ENCODE peak calls at places on chromosome 9, in four cellular contexts. L is A549, E is bronchial epithelial cell, F is cardiac fibroblast. D is an unnamed sample.

GRCh38 chr9:68577778-68578591 is 37.3 kb upstream of the TMEM252 start:
- DNase-seq in L (no peak), E (no peak), F (no peak), D (no peak)

GRCh38 chr9:114034663-114035062 is 43.4 kb downstream of the AMBP start:
- DNase-seq in L (no peak), E (no peak), F (no peak), D (no peak)

GRCh38 chr9:75181748-75182147 is 93.4 kb downstream of the OSTF1 start:
- DNase-seq in L (peak; percentile 33), E (peak; percentile 99), F (peak; percentile 78), D (no peak)

GRCh38 chr9:75699017-75699416 is 191.5 kb upstream of the PCSK5 start:
- DNase-seq in L (no peak), E (no peak), F (no peak), D (no peak)

GRCh38 chr9:132341177-132341840 is 13.5 kb downstream of the SETX start:
- DNase-seq in L (no peak), E (peak; percentile 82), F (no peak), D (no peak)

GRCh38 chr9:91176426-91176825 is 185.3 kb downstream of the AUH start:
- DNase-seq in L (no peak), E (no peak), F (no peak), D (no peak)

GRCh38 chr9:137679695-137680305 is 61.0 kb downstream of the EHMT1 start:
- DNase-seq in L (no peak), E (no peak), F (no peak), D (no peak)

GRCh38 chr9:88174324-88174723 is 36.0 kb upstream of the SPATA31C2 start:
- DNase-seq in L (peak; percentile 44), E (no peak), F (no peak), D (no peak)

GRCh38 chr9:133074111-133074651 is 12.4 kb downstream of the CEL start:
- DNase-seq in L (no peak), E (no peak), F (peak; percentile 6), D (no peak)

GRCh38 chr9:114898741-114899140 is 31.6 kb downstream of the TNFSF8 start:
- DNase-seq in L (no peak), E (no peak), F (no peak), D (no peak)

GRCh38 chr9:121604242-121604641 is 47.2 kb upstream of the DAB2IP start:
- DNase-seq in L (no peak), E (no peak), F (no peak), D (no peak)

GRCh38 chr9:70921126-70921525 is 200.3 kb downstream of the TRPM3 start:
- DNase-seq in L (no peak), E (peak; percentile 60), F (peak; percentile 79), D (peak; percentile 62)

GRCh38 chr9:120191141-120191540 is 388.8 kb downstream of the CDK5RAP2 start:
- DNase-seq in L (no peak), E (no peak), F (no peak), D (no peak)

GRCh38 chr9:123322771-123323481 is 33.1 kb upstream of the CRB2 start:
- DNase-seq in L (no peak), E (no peak), F (no peak), D (no peak)

GRCh38 chr9:93258419-93258817 is 74.5 kb downstream of the WNK2 start:
- DNase-seq in L (no peak), E (no peak), F (no peak), D (no peak)

GRCh38 chr9:19431361-19432171 is 22.8 kb downstream of the ACER2 start:
- DNase-seq in L (no peak), E (no peak), F (peak; percentile 34), D (no peak)

GRCh38 chr9:108316066-108316465 is 539.7 kb downstream of the ACTL7B start:
- DNase-seq in L (no peak), E (no peak), F (no peak), D (no peak)

GRCh38 chr9:30796806-30797205 is 1587.6 kb upstream of the ACO1 start:
- DNase-seq in L (no peak), E (peak; percentile 37), F (no peak), D (no peak)

GRCh38 chr9:128091144-128091543 is 23.1 kb downstream of the SLC25A25 start:
- DNase-seq in L (no peak), E (no peak), F (peak; percentile 79), D (peak; percentile 86)

GRCh38 chr9:6833518-6834192 is 75.9 kb downstream of the KDM4C start:
- DNase-seq in L (peak; percentile 20), E (peak; percentile 31), F (peak; percentile 90), D (no peak)

GRCh38 chr9:77838986-77839385 is 190.9 kb upstream of the GNA14 start:
- DNase-seq in L (no peak), E (no peak), F (no peak), D (no peak)

GRCh38 chr9:6923081-6923480 is 165.3 kb downstream of the KDM4C start:
- DNase-seq in L (no peak), E (no peak), F (peak; percentile 55), D (no peak)

GRCh38 chr9:90058364-90058763 is 453.6 kb downstream of the GADD45G start:
- DNase-seq in L (no peak), E (no peak), F (no peak), D (no peak)

GRCh38 chr9:113807173-113808061 is 68.7 kb upstream of the ZNF618 start:
- DNase-seq in L (peak; percentile 62), E (peak; percentile 59), F (peak; percentile 76), D (peak; percentile 33)

GRCh38 chr9:26292943-26293342 is 599.7 kb downstream of the CAAP1 start:
- DNase-seq in L (peak; percentile 45), E (no peak), F (peak; percentile 65), D (peak; percentile 38)

GRCh38 chr9:30673132-30673531 is 1711.3 kb upstream of the ACO1 start:
- DNase-seq in L (no peak), E (peak; percentile 68), F (no peak), D (no peak)

GRCh38 chr9:134068742-134069535 is 1.1 kb upstream of the BRD3 start:
- DNase-seq in L (no peak), E (no peak), F (no peak), D (no peak)

GRCh38 chr9:34866614-34867013 is 91.5 kb upstream of the PHF24 start:
- DNase-seq in L (no peak), E (no peak), F (no peak), D (no peak)

GRCh38 chr9:34863426-34863825 is 94.7 kb upstream of the PHF24 start:
- DNase-seq in L (no peak), E (peak; percentile 64), F (no peak), D (no peak)

DNA sequence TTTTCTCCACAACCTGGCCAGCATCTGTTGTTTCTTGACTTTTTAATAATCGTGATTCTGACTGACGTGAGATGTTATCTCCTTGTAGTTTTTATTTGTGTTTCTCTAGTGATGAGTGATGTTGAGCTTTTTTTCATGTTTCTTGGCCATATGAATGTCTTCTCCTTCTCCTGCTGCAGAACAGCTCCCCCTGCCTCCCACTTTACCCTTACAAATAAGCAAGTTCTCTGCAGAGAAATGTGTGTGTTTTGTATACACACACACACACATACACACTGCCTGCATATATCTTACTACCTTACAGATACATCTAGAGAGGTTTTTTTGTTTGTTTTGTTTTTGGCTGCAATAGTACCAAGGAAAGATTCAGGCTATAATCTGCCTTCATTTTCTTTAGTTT is 88.7 kb upstream of the PHF24 start:
- DNase-seq in L (peak; percentile 47), E (peak; percentile 63), F (peak; percentile 57), D (no peak)
- TF ChIP-seq CTCF in L (peak; percentile 20), E (peak; percentile 50), F (peak; percentile 49), D (peak; percentile 30)

GRCh38 chr9:36191696-36192095 is 975 bp downstream of the CLTA start:
- DNase-seq in L (no peak), E (no peak), F (no peak), D (no peak)

GRCh38 chr9:36188212-36188611 is 2.5 kb upstream of the CLTA start:
- DNase-seq in L (no peak), E (no peak), F (no peak), D (no peak)

GRCh38 chr9:36190388-36191289 is at the start of gene CLTA:
- DNase-seq in L (peak; percentile 99), E (peak; percentile 98), F (peak; percentile 99), D (peak; percentile 96)

GRCh38 chr9:36191290-36191645 is 547 bp downstream of the CLTA start:
- DNase-seq in L (peak; percentile 14), E (peak; percentile 30), F (peak; percentile 31), D (no peak)

DNA sequence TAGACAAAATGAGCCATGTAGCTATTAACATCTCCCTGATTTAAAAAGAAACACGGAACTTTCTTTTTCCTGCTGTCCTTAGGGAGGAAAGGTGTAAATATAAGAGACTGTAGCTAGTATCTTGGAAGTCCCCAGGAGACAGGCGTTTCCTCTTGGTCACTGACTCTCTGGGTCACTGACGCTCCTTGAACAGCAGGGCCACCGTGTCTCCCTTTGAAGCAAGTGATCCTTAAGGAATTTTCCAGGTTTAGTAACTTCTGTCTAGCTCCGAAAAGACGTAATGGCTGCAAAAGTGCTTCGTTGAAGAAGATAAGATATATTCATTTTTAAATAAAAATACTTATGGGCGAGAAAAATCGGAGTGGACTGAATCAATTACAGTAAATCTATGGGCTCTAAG is 743 bp upstream of the CLTA start:
- DNase-seq in L (peak; percentile 56), E (no peak), F (peak; percentile 32), D (no peak)
- H3K4me3 ChIP-seq in L (peak overlapping the region; percentile 87), E (peak overlapping the region; percentile 91), F (peak overlapping the region; percentile 73), D (peak overlapping the region; percentile 97)

GRCh38 chr9:109953813-109954489 is 174.0 kb downstream of the PALM2AKAP2 start:
- DNase-seq in L (peak; percentile 4), E (no peak), F (no peak), D (no peak)
- TF ChIP-seq CTCF in L (no peak), E (no peak), F (peak; percentile 38), D (no peak)

DNA sequence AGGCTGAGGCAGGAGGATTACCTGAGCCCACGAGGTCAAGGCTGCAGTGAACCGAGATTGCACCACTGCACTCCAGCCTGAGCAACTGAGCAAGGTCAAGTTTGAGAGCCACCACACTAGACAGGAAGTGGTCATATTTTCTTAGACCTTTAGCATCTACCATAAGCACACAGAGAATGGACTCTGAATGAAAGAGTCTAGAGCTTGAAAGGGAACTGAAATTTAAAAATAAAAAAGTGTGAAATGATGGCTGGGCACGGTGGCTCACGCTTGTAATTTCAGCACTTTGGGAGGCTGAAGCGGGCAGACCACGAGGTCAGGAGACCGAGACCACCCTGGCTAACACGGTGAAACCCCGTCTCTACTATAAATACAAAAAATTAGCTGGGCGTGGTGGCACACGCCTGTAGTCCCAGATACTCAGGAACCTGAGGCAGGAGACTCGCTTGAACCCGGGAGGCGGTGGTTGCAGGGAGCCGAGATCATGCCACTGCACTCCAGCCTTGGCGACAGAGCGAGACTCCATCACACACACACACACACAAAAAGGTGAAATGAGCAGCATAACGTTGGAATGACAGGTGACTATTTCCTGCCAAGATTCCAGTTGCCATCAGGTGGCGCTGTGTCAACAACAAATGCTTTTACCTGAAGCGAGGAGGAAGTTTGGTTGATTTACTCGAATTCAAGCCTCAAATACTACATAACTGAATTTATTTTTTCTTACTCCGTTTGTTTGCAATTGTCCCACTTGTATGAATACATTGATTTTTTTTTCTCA is 21.3 kb upstream of the AK3 start:
- DNase-seq in L (peak; percentile 83), E (peak; percentile 77), F (peak; percentile 85), D (peak; percentile 74)
- H3K4me3 ChIP-seq in L (no peak overlapping the region), E (no peak overlapping the region), F (no peak overlapping the region), D (no peak overlapping the region)

GRCh38 chr9:37301369-37302172 is 120.9 kb upstream of the GRHPR start:
- DNase-seq in L (no peak), E (no peak), F (no peak), D (no peak)
- TF ChIP-seq CTCF in L (no peak), E (no peak), F (no peak), D (no peak)

GRCh38 chr9:98856982-98857381 is 49.5 kb downstream of the GALNT12 start:
- DNase-seq in L (no peak), E (no peak), F (no peak), D (peak; percentile 45)
- H3K4me3 ChIP-seq in L (no peak overlapping the region), E (no peak overlapping the region), F (no peak overlapping the region), D (no peak overlapping the region)

D was measured in astrocyte of the cerebellum.